ENCODE peak calls at places on chromosomes 1 and 21, in five cellular contexts. X is NCI-H2081 treated with DMSO at 0.1 percent for 48 hours; U is activated T-cell treated with anti-CD3 and anti-CD28 coated beads for 24 hours; I is NCI-H345; T is stimulated activated CD4-positive, alpha-beta T cell treated with anti-CD3 and anti-CD28 coated beads, Interleukin-1b, Interleukin-23, amount 100 ng/mL, for 24 hours. W is an unnamed sample.

GRCh38 chr1:7388488-7389185 is 382.5 kb upstream of the VAMP3 start:
- DNase-seq in X (no peak), U (no peak), I (no peak), T (no peak), W (no peak)

GRCh38 chr1:26169669-26170471 is at the start of gene ZNF593:
- DNase-seq in X (no peak), U (peak), I (peak), T (peak), W (peak)

GRCh38 chr1:154730251-154730650 is 122.3 kb upstream of the ADAR start:
- DNase-seq in X (peak), U (no peak), I (peak), T (no peak), W (peak)

GRCh38 chr21:31860851-31861250 is 12.0 kb upstream of the HUNK start:
- DNase-seq in X (no peak), U (no peak), I (no peak), T (no peak), W (no peak)

GRCh38 chr1:232982238-232982944 is 32.0 kb downstream of the NTPCR start:
- DNase-seq in X (no peak), U (no peak), I (no peak), T (no peak), W (no peak)

GRCh38 chr1:205465392-205465791 is 9.5 kb upstream of the BLACAT1 start:
- DNase-seq in X (no peak), U (no peak), I (no peak), T (no peak), W (no peak)

GRCh38 chr1:28812669-28813468 is 899 bp downstream of the OPRD1 start:
- DNase-seq in X (no peak), U (no peak), I (peak), T (no peak), W (no peak)

GRCh38 chr1:32919811-32920733 is 18.9 kb upstream of the TMEM54 start:
- DNase-seq in X (no peak), U (no peak), I (no peak), T (no peak), W (no peak)

GRCh38 chr1:189697113-189697512 is 780.6 kb downstream of the BRINP3 start:
- DNase-seq in X (no peak), U (no peak), I (no peak), T (no peak), W (no peak)

GRCh38 chr1:156625436-156626078 is 6.3 kb downstream of the HAPLN2 start:
- DNase-seq in X (no peak), U (peak), I (peak), T (peak), W (no peak)

GRCh38 chr1:6130596-6130995 is 49.5 kb downstream of the CHD5 start:
- DNase-seq in X (no peak), U (no peak), I (no peak), T (no peak), W (no peak)

GRCh38 chr1:115090547-115090946 is 1.2 kb upstream of the TSPAN2 start:
- DNase-seq in X (no peak), U (no peak), I (no peak), T (no peak), W (no peak)

GRCh38 chr1:115229016-115229415 is 109.0 kb downstream of the NGF start:
- DNase-seq in X (no peak), U (no peak), I (no peak), T (no peak), W (no peak)

GRCh38 chr1:109025691-109026090 is 16.2 kb downstream of the WDR47 start:
- DNase-seq in X (no peak), U (no peak), I (no peak), T (no peak), W (no peak)

GRCh38 chr1:160963521-160963920 is 8.9 kb upstream of the ITLN2 start:
- DNase-seq in X (no peak), U (no peak), I (no peak), T (no peak), W (no peak)

GRCh38 chr1:37732111-37732780 is 32.7 kb downstream of the EPHA10 start:
- DNase-seq in X (no peak), U (no peak), I (no peak), T (no peak), W (no peak)

GRCh38 chr1:161172776-161173376 is 4.4 kb downstream of the B4GALT3 start:
- DNase-seq in X (no peak), U (no peak), I (no peak), T (no peak), W (no peak)

GRCh38 chr1:18373151-18373550 is 107.6 kb upstream of the KLHDC7A start:
- DNase-seq in X (no peak), U (no peak), I (no peak), T (no peak), W (no peak)

GRCh38 chr1:82161651-82162238 is 361.0 kb downstream of the ADGRL2 start:
- DNase-seq in X (no peak), U (no peak), I (peak), T (no peak), W (no peak)

GRCh38 chr1:233441981-233442380 is 114.5 kb downstream of the MAP3K21 start:
- DNase-seq in X (no peak), U (no peak), I (no peak), T (no peak), W (no peak)

GRCh38 chr1:58780586-58781452 is 3.0 kb downstream of the JUN start:
- DNase-seq in X (no peak), U (no peak), I (peak), T (no peak), W (no peak)

GRCh38 chr1:58783090-58783992 is 506 bp downstream of the JUN start:
- DNase-seq in X (no peak), U (peak), I (peak), T (peak), W (no peak)

GRCh38 chr1:11661105-11661504 is 2.9 kb upstream of the FBXO6 start:
- DNase-seq in X (no peak), U (no peak), I (no peak), T (no peak), W (no peak)

GRCh38 chr1:32813941-32814739 is 3.0 kb downstream of the YARS1 start:
- DNase-seq in X (no peak), U (no peak), I (no peak), T (no peak), W (no peak)

GRCh38 chr1:236326432-236326831 is 44.7 kb upstream of the ERO1B start:
- DNase-seq in X (no peak), U (no peak), I (no peak), T (no peak), W (no peak)

GRCh38 chr1:113534130-113534817 is 144.0 kb downstream of the MAGI3 start:
- DNase-seq in X (no peak), U (no peak), I (no peak), T (no peak), W (no peak)

GRCh38 chr1:79633456-79633855 is 626.9 kb upstream of the ADGRL4 start:
- DNase-seq in X (no peak), U (no peak), I (no peak), T (no peak), W (no peak)

GRCh38 chr1:2300851-2301606 is 72.9 kb downstream of the SKI start:
- DNase-seq in X (no peak), U (peak), I (no peak), T (peak), W (no peak)

GRCh38 chr1:52348704-52349301 is 17.2 kb downstream of the CC2D1B start:
- DNase-seq in X (no peak), U (no peak), I (peak), T (no peak), W (no peak)

GRCh38 chr1:53459321-53460175 is at the start of gene DMRTB1:
- DNase-seq in X (no peak), U (no peak), I (no peak), T (no peak), W (no peak)

GRCh38 chr1:162364498-162364897 is 12.2 kb downstream of the SPATA46 start:
- DNase-seq in X (no peak), U (no peak), I (no peak), T (no peak), W (no peak)

GRCh38 chr1:157234705-157235273 is 96.6 kb upstream of the ETV3 start:
- DNase-seq in X (no peak), U (no peak), I (no peak), T (no peak), W (no peak)

GRCh38 chr1:54944610-54945392 is 35.6 kb upstream of the TMEM61 start:
- DNase-seq in X (peak), U (peak), I (peak), T (peak), W (no peak)

GRCh38 chr1:93587354-93587753 is 94.3 kb downstream of the BCAR3 start:
- DNase-seq in X (no peak), U (no peak), I (no peak), T (no peak), W (no peak)

GRCh38 chr1:25837253-25837875 is 17.6 kb downstream of the MTFR1L start:
- DNase-seq in X (peak), U (no peak), I (peak), T (no peak), W (no peak)

W was measured in NCI-H1436 treated with DMSO at 0.1 percent for 48 hours.